ENCODE peak calls at places on chromosome 14, in six cellular contexts. One of them, this sample, is unnamed.

GRCh38 chr14:94761348-94761998 is 8.4 kb downstream of the GSC start:
- DNase-seq in heart right ventricle: no peak
- DNase-seq in tibial artery: no peak
- DNase-seq in mammary epithelial cell: no peak
- DNase-seq in pancreas: no peak
- DNase-seq in BE2C: no peak
- DNase-seq in this sample: no peak

GRCh38 chr14:42541535-42542001 is 934.9 kb downstream of the LRFN5 start:
- DNase-seq in heart right ventricle: no peak
- DNase-seq in tibial artery: no peak
- DNase-seq in mammary epithelial cell: no peak
- DNase-seq in pancreas: no peak
- DNase-seq in BE2C: no peak
- DNase-seq in this sample: no peak

GRCh38 chr14:103014466-103015319 is 42.7 kb downstream of the CDC42BPB start:
- DNase-seq in heart right ventricle: no peak
- DNase-seq in tibial artery: no peak
- DNase-seq in mammary epithelial cell: peak; percentile 57
- DNase-seq in pancreas: no peak
- DNase-seq in BE2C: no peak
- DNase-seq in this sample: no peak

GRCh38 chr14:106681161-106681955 is 1155.0 kb downstream of the TMEM121 start:
- DNase-seq in heart right ventricle: no peak
- DNase-seq in tibial artery: no peak
- DNase-seq in mammary epithelial cell: no peak
- DNase-seq in pancreas: no peak
- DNase-seq in BE2C: no peak
- DNase-seq in this sample: no peak

GRCh38 chr14:54652890-54653201 is 85.9 kb downstream of the SAMD4A start:
- DNase-seq in heart right ventricle: no peak
- DNase-seq in tibial artery: no peak
- DNase-seq in mammary epithelial cell: no peak
- DNase-seq in pancreas: no peak
- DNase-seq in BE2C: no peak
- DNase-seq in this sample: no peak

GRCh38 chr14:60310086-60310684 is 61.2 kb downstream of the PPM1A start:
- DNase-seq in heart right ventricle: no peak
- DNase-seq in tibial artery: no peak
- DNase-seq in mammary epithelial cell: no peak
- DNase-seq in pancreas: no peak
- DNase-seq in BE2C: no peak
- DNase-seq in this sample: no peak

GRCh38 chr14:60183724-60184596 is 18.8 kb upstream of the DHRS7 start:
- DNase-seq in heart right ventricle: peak; percentile 32
- DNase-seq in tibial artery: no peak
- DNase-seq in mammary epithelial cell: peak; percentile 56
- DNase-seq in pancreas: no peak
- DNase-seq in BE2C: peak; percentile 24
- DNase-seq in this sample: no peak

GRCh38 chr14:101248840-101249675 is 312.2 kb upstream of the DIO3 start:
- DNase-seq in heart right ventricle: no peak
- DNase-seq in tibial artery: peak; percentile 40
- DNase-seq in mammary epithelial cell: no peak
- DNase-seq in pancreas: no peak
- DNase-seq in BE2C: no peak
- DNase-seq in this sample: peak; percentile 11

GRCh38 chr14:70721542-70721941 is 79.8 kb downstream of the TTC9 start:
- DNase-seq in heart right ventricle: no peak
- DNase-seq in tibial artery: peak; percentile 3
- DNase-seq in mammary epithelial cell: peak; percentile 39
- DNase-seq in pancreas: no peak
- DNase-seq in BE2C: no peak
- DNase-seq in this sample: no peak

DNA sequence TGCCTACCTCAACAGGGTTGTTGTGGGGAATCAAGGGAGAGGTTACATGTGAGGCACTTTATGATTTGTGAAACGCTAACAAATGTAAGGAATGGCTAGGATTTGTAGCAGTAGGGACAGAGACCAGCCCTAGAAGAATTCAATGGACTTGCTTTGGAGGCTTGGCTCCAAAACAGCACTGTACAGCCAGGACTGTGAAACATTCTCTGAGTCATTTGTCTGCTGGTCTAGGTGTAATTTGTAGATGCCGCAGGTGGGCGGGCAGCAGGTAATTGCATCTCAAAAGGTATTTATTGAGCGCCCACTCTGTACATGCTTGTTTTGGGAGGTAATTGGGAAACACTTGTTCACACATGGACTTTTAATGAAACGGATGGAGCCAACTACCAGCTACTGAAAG is 11.4 kb downstream of the SLC7A8 start:
- DNase-seq in heart right ventricle: no peak
- DNase-seq in tibial artery: no peak
- DNase-seq in mammary epithelial cell: peak; percentile 89
- DNase-seq in pancreas: no peak
- DNase-seq in BE2C: no peak
- DNase-seq in this sample: no peak
- H3K4me1 ChIP-seq in heart right ventricle: peaks cover 14% of the 10 kb centered on the region
- H3K4me1 ChIP-seq in tibial artery: peaks cover 36% of the 10 kb centered on the region
- H3K4me1 ChIP-seq in mammary epithelial cell: peaks cover 54% of the 10 kb centered on the region
- H3K4me1 ChIP-seq in pancreas: no peaks in the 10 kb centered on the region
- H3K4me1 ChIP-seq in BE2C: peaks cover 4% of the 10 kb centered on the region
- H3K4me1 ChIP-seq in this sample: peaks cover 14% of the 10 kb centered on the region

GRCh38 chr14:96959992-96960391 is 162.8 kb downstream of the VRK1 start:
- DNase-seq in heart right ventricle: no peak
- DNase-seq in tibial artery: no peak
- DNase-seq in mammary epithelial cell: no peak
- DNase-seq in pancreas: no peak
- DNase-seq in BE2C: no peak
- DNase-seq in this sample: no peak
- H3K9me3 ChIP-seq in heart right ventricle: no peaks in the 10 kb centered on the region
- H3K9me3 ChIP-seq in tibial artery: peaks cover 16% of the 10 kb centered on the region
- H3K9me3 ChIP-seq in mammary epithelial cell: peaks cover 3% of the 10 kb centered on the region
- H3K9me3 ChIP-seq in pancreas: no peaks in the 10 kb centered on the region
- H3K9me3 ChIP-seq in BE2C: no peaks in the 10 kb centered on the region
- H3K9me3 ChIP-seq in this sample: no peaks in the 10 kb centered on the region

DNA sequence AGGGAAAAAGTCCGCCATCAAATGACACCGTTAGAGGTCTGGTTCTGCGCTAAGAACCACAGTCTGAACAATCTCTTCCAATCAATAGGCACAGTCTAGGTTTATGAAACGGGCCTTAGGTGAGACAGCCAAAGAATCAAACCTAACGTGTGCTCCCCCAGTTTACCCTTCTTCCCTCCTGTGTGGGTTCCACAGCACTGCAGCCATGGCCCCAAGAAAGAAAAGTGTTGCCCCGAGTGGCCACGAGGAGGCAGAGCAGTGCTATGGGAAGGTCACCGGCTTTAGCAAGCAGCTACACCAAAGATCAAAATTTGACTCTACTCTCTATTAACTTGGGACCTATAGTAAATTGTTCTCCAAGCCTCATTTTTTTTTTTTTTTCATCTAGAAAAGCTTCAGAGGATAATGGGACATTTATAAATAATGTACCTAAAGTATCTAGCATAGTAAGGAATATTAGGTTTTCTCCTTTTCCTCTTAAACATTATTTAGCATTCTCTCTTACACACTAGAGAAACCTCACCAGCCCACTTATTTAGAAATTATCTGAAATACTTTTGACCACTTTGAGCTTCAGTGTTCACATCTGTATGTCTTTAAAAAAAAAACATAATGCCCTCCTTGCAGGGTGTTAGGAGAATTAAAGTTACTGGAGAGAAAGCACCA is 70.2 kb upstream of the GPHB5 start:
- DNase-seq in heart right ventricle: peak; percentile 46
- DNase-seq in tibial artery: peak; percentile 78
- DNase-seq in mammary epithelial cell: peak; percentile 26
- DNase-seq in pancreas: peak; percentile 50
- DNase-seq in BE2C: peak; percentile 69
- DNase-seq in this sample: peak; percentile 68
- TF ChIP-seq CTCF in heart right ventricle: peak; percentile 80
- TF ChIP-seq CTCF in tibial artery: peak; percentile 85
- TF ChIP-seq CTCF in mammary epithelial cell: peak; percentile 85
- TF ChIP-seq CTCF in pancreas: peak; percentile 59
- TF ChIP-seq CTCF in BE2C: peak; percentile 93
- TF ChIP-seq CTCF in this sample: peak; percentile 78

GRCh38 chr14:96511667-96512066 is 9.5 kb downstream of the PAPOLA start:
- DNase-seq in heart right ventricle: no peak
- DNase-seq in tibial artery: no peak
- DNase-seq in mammary epithelial cell: no peak
- DNase-seq in pancreas: no peak
- DNase-seq in BE2C: no peak
- DNase-seq in this sample: no peak

GRCh38 chr14:96512122-96512521 is 9.9 kb downstream of the PAPOLA start:
- DNase-seq in heart right ventricle: no peak
- DNase-seq in tibial artery: no peak
- DNase-seq in mammary epithelial cell: no peak
- DNase-seq in pancreas: no peak
- DNase-seq in BE2C: no peak
- DNase-seq in this sample: no peak

GRCh38 chr14:96511146-96511545 is 9.0 kb downstream of the PAPOLA start:
- DNase-seq in heart right ventricle: no peak
- DNase-seq in tibial artery: no peak
- DNase-seq in mammary epithelial cell: no peak
- DNase-seq in pancreas: no peak
- DNase-seq in BE2C: no peak
- DNase-seq in this sample: no peak

GRCh38 chr14:96514694-96515093 is 12.5 kb downstream of the PAPOLA start:
- DNase-seq in heart right ventricle: no peak
- DNase-seq in tibial artery: no peak
- DNase-seq in mammary epithelial cell: no peak
- DNase-seq in pancreas: no peak
- DNase-seq in BE2C: no peak
- DNase-seq in this sample: no peak

GRCh38 chr14:96512602-96513397 is 10.6 kb downstream of the PAPOLA start:
- DNase-seq in heart right ventricle: no peak
- DNase-seq in tibial artery: no peak
- DNase-seq in mammary epithelial cell: peak; percentile 6
- DNase-seq in pancreas: no peak
- DNase-seq in BE2C: no peak
- DNase-seq in this sample: no peak
- H3K4me1 ChIP-seq in heart right ventricle: peaks cover 81% of the 10 kb centered on the region
- H3K4me1 ChIP-seq in tibial artery: peaks cover 32% of the 10 kb centered on the region
- H3K4me1 ChIP-seq in mammary epithelial cell: peaks cover 4% of the 10 kb centered on the region
- H3K4me1 ChIP-seq in pancreas: peaks cover 35% of the 10 kb centered on the region
- H3K4me1 ChIP-seq in BE2C: peaks cover 2% of the 10 kb centered on the region
- H3K4me1 ChIP-seq in this sample: no peaks in the 10 kb centered on the region

GRCh38 chr14:31700282-31701074 is 139.3 kb downstream of the NUBPL start:
- DNase-seq in heart right ventricle: no peak
- DNase-seq in tibial artery: no peak
- DNase-seq in mammary epithelial cell: no peak
- DNase-seq in pancreas: no peak
- DNase-seq in BE2C: no peak
- DNase-seq in this sample: no peak

GRCh38 chr14:31699809-31700208 is 138.6 kb downstream of the NUBPL start:
- DNase-seq in heart right ventricle: no peak
- DNase-seq in tibial artery: no peak
- DNase-seq in mammary epithelial cell: no peak
- DNase-seq in pancreas: no peak
- DNase-seq in BE2C: no peak
- DNase-seq in this sample: no peak

GRCh38 chr14:31705731-31706130 is 144.5 kb downstream of the NUBPL start:
- DNase-seq in heart right ventricle: no peak
- DNase-seq in tibial artery: no peak
- DNase-seq in mammary epithelial cell: no peak
- DNase-seq in pancreas: no peak
- DNase-seq in BE2C: no peak
- DNase-seq in this sample: no peak

GRCh38 chr14:31703056-31703455 is 141.9 kb downstream of the NUBPL start:
- DNase-seq in heart right ventricle: no peak
- DNase-seq in tibial artery: no peak
- DNase-seq in mammary epithelial cell: no peak
- DNase-seq in pancreas: no peak
- DNase-seq in BE2C: no peak
- DNase-seq in this sample: no peak
- H3K9me3 ChIP-seq in heart right ventricle: no peaks in the 10 kb centered on the region
- H3K9me3 ChIP-seq in tibial artery: no peaks in the 10 kb centered on the region
- H3K9me3 ChIP-seq in mammary epithelial cell: peaks cover 10% of the 10 kb centered on the region
- H3K9me3 ChIP-seq in pancreas: no peaks in the 10 kb centered on the region
- H3K9me3 ChIP-seq in BE2C: no peaks in the 10 kb centered on the region
- H3K9me3 ChIP-seq in this sample: no peaks in the 10 kb centered on the region

GRCh38 chr14:45658917-45659299 is 405.9 kb upstream of the MIS18BP1 start:
- DNase-seq in heart right ventricle: no peak
- DNase-seq in tibial artery: no peak
- DNase-seq in mammary epithelial cell: no peak
- DNase-seq in pancreas: no peak
- DNase-seq in BE2C: no peak
- DNase-seq in this sample: no peak

GRCh38 chr14:45664668-45665356 is 411.8 kb upstream of the MIS18BP1 start:
- DNase-seq in heart right ventricle: no peak
- DNase-seq in tibial artery: no peak
- DNase-seq in mammary epithelial cell: no peak
- DNase-seq in pancreas: no peak
- DNase-seq in BE2C: peak; percentile 19
- DNase-seq in this sample: no peak
- TF ChIP-seq CTCF in heart right ventricle: no peak
- TF ChIP-seq CTCF in tibial artery: no peak
- TF ChIP-seq CTCF in mammary epithelial cell: peak; percentile 30
- TF ChIP-seq CTCF in pancreas: no peak
- TF ChIP-seq CTCF in BE2C: peak; percentile 38
- TF ChIP-seq CTCF in this sample: no peak